ENCODE peak calls at places on chromosomes 13 and 19, in four cellular contexts. Z, D, S and X are unnamed samples.

GRCh38 chr19:42480335-42481095 is 37.8 kb upstream of the CXCL17 start:
- DNase-seq in Z (no peak), D (peak), S (no peak), X (peak)

GRCh38 chr19:8302357-8302691 is 5.8 kb downstream of the CD320 start:
- DNase-seq in Z (no peak), D (no peak), S (no peak), X (no peak)

GRCh38 chr13:23506071-23506820 is 64.0 kb upstream of the TNFRSF19 start:
- DNase-seq in Z (no peak), D (no peak), S (no peak), X (no peak)

GRCh38 chr19:47124937-47125668 is 5.5 kb upstream of the SAE1 start:
- DNase-seq in Z (no peak), D (peak), S (no peak), X (peak)

GRCh38 chr13:79936368-79937136 is 404.4 kb downstream of the SPRY2 start:
- DNase-seq in Z (no peak), D (peak), S (no peak), X (peak)

GRCh38 chr19:5141926-5142724 is 173.2 kb downstream of the KDM4B start:
- DNase-seq in Z (no peak), D (no peak), S (no peak), X (no peak)

GRCh38 chr13:95385373-95385772 is 84.1 kb upstream of the ABCC4 start:
- DNase-seq in Z (no peak), D (no peak), S (no peak), X (no peak)

GRCh38 chr13:23147264-23147663 is 33.5 kb upstream of the SGCG start:
- DNase-seq in Z (no peak), D (no peak), S (no peak), X (no peak)

GRCh38 chr13:52091473-52091872 is 37.4 kb downstream of the NEK5 start:
- DNase-seq in Z (no peak), D (no peak), S (no peak), X (no peak)